ENCODE peak calls at places on chromosomes 1 and 21, in seven cellular contexts. W is tibial nerve, J is thoracic aorta, C is AG09309, T is spleen, K is fibroblast of lung, S is breast epithelium. M is an unnamed sample.
A peak's percentile ranks its signal among the peaks of the same experiment; 100 is the strongest.

GRCh38 chr1:54922040-54922761 is 35.2 kb upstream of the DHCR24 start:
- DNase-seq in W (no peak), J (no peak), C (no peak), T (no peak), K (no peak), S (no peak), M (no peak)

GRCh38 chr1:50774759-50775351 is 185.2 kb downstream of the FAF1 start:
- DNase-seq in W (no peak), J (no peak), C (peak; percentile 33), T (no peak), K (peak; percentile 45), S (no peak), M (peak; percentile 73)

GRCh38 chr1:82269466-82269865 is 468.7 kb downstream of the ADGRL2 start:
- DNase-seq in W (no peak), J (no peak), C (no peak), T (no peak), K (peak; percentile 58), S (peak; percentile 23), M (peak; percentile 47)

GRCh38 chr21:45854702-45855247 is 126.8 kb upstream of the COL6A1 start:
- DNase-seq in W (no peak), J (no peak), C (no peak), T (no peak), K (no peak), S (no peak), M (no peak)

GRCh38 chr1:72937905-72938304 is 655.6 kb upstream of the NEGR1 start:
- DNase-seq in W (no peak), J (no peak), C (no peak), T (no peak), K (no peak), S (no peak), M (no peak)

GRCh38 chr1:1605034-1605591 is 5.2 kb upstream of the FNDC10 start:
- DNase-seq in W (no peak), J (no peak), C (no peak), T (peak; percentile 76), K (no peak), S (no peak), M (no peak)

GRCh38 chr1:1068374-1069060 is 5.6 kb downstream of the RNF223 start:
- DNase-seq in W (no peak), J (no peak), C (no peak), T (peak; percentile 91), K (no peak), S (peak; percentile 56), M (no peak)

GRCh38 chr1:55284856-55285255 is 69.7 kb upstream of the USP24 start:
- DNase-seq in W (no peak), J (no peak), C (no peak), T (no peak), K (peak; percentile 32), S (no peak), M (peak; percentile 72)

GRCh38 chr1:85342177-85342576 is 65.7 kb upstream of the BCL10 start:
- DNase-seq in W (no peak), J (no peak), C (no peak), T (no peak), K (peak; percentile 82), S (no peak), M (peak; percentile 76)

DNA sequence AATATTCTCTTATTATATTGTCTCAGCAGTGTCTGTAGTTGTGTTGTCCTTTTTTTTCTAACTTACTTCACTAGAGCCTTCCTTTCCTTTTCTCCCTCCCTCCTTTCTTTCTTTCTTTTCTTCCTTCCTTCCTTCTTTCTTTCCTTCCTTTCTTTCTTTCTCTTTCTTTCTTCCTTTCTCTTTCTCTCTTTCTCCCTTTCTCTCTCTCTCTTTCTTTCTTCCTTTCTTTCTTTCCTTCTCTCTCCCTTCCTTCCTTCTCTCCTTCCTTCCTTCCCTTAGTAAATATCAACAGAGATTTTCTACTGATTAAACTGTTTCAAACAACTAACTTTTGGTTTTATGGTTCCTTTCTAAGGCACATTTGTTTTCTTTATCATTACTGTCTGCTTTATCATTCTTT is 43.1 kb upstream of the PGBD5 start:
- DNase-seq in W (no peak), J (no peak), C (no peak), T (no peak), K (no peak), S (no peak), M (no peak)
- TF ChIP-seq CTCF in W (no peak), J (no peak), C (no peak), T (no peak), K (no peak), S (no peak), M (no peak)

GRCh38 chr1:160005070-160005469 is 26.7 kb downstream of the PIGM start:
- DNase-seq in W (no peak), J (no peak), C (no peak), T (no peak), K (no peak), S (no peak), M (no peak)

GRCh38 chr1:160004427-160004826 is 27.4 kb downstream of the PIGM start:
- DNase-seq in W (no peak), J (no peak), C (no peak), T (no peak), K (no peak), S (no peak), M (no peak)

GRCh38 chr1:160006312-160006940 is 25.4 kb downstream of the PIGM start:
- DNase-seq in W (peak; percentile 36), J (no peak), C (peak; percentile 25), T (peak; percentile 89), K (peak; percentile 62), S (peak; percentile 58), M (peak; percentile 75)

GRCh38 chr1:160007577-160008200 is 24.1 kb downstream of the PIGM start:
- DNase-seq in W (no peak), J (no peak), C (no peak), T (no peak), K (peak; percentile 15), S (no peak), M (peak; percentile 36)

DNA sequence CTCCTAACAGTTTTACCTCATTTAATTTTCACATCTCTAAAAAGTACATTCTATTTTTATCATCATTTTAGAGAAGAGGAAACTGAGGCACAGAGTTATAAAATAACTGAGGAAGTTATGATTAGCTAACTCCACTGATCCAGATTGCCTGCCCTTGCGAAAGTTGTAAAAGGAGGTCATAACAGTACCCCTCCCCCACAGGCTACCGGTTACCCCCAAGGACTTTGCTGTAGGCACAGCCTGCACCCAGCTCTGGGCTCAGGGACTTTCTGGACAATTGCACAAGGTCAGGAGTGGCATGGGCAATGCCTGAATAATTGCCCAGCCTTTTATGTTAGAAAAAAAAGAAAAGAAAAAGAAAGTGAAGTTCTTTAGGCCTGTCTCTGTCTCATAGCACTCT is 22.7 kb downstream of the PIGM start:
- DNase-seq in W (no peak), J (no peak), C (no peak), T (no peak), K (no peak), S (no peak), M (no peak)
- H3K4me3 ChIP-seq in W (no peak overlapping the region), J (no peak overlapping the region), C (no peak overlapping the region), T (no peak overlapping the region), K (no peak overlapping the region), S (no peak overlapping the region), M (no peak overlapping the region)

GRCh38 chr1:27575861-27576331 is 28.0 kb downstream of the AHDC1 start:
- DNase-seq in W (no peak), J (no peak), C (no peak), T (peak; percentile 87), K (peak; percentile 55), S (no peak), M (peak; percentile 34)
- TF ChIP-seq CTCF in W (no peak), J (no peak), C (no peak), T (no peak), K (no peak), S (no peak), M (no peak)

GRCh38 chr21:38662224-38662568 is 143.5 kb upstream of the ETS2 start:
- DNase-seq in W (no peak), J (no peak), C (no peak), T (no peak), K (no peak), S (no peak), M (no peak)
- H3K4me3 ChIP-seq in W (no peak overlapping the region), J (peak overlapping the region; percentile 87), C (no peak overlapping the region), T (no peak overlapping the region), K (no peak overlapping the region), S (no peak overlapping the region), M (no peak overlapping the region)

GRCh38 chr1:158509471-158510161 is 37.6 kb downstream of the OR10R2 start:
- DNase-seq in W (no peak), J (no peak), C (no peak), T (no peak), K (no peak), S (no peak), M (peak; percentile 5)

GRCh38 chr1:158507511-158507910 is 35.5 kb downstream of the OR10R2 start:
- DNase-seq in W (no peak), J (no peak), C (no peak), T (no peak), K (no peak), S (no peak), M (no peak)

DNA sequence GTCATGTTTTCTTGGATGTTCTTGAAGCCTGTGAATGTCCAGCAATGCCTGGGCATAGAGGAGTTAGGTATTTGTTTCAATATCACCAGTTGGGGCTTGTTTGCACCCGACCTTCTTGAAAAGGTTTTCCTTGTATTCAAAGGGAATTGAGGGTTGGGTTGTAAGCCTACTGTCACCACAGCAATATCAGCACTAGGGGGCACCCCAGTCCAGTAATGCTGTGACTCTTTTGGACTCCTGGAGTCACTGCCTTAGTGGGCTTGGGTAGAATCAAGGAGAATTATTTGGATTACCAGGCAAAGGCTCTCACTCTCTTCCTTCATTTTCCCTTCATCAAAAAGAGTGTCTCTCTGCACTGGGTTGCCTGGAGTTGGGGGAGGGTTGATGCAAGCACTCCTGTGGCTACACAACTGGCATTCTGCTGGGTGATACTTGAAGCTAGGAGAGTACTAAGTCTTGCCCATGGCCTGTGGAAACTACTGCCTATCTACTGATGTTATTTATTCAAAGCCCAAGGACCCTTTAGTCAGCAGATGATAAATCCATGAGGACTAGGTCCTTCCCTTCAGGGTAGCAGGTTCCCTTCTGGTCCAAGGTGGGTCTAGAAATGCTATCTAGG is 34.5 kb downstream of the OR10R2 start:
- DNase-seq in W (no peak), J (no peak), C (no peak), T (no peak), K (no peak), S (no peak), M (peak; percentile 35)
- TF ChIP-seq CTCF in W (no peak), J (peak; percentile 23), C (peak; percentile 35), T (peak; percentile 48), K (peak; percentile 15), S (no peak), M (peak; percentile 39)

DNA sequence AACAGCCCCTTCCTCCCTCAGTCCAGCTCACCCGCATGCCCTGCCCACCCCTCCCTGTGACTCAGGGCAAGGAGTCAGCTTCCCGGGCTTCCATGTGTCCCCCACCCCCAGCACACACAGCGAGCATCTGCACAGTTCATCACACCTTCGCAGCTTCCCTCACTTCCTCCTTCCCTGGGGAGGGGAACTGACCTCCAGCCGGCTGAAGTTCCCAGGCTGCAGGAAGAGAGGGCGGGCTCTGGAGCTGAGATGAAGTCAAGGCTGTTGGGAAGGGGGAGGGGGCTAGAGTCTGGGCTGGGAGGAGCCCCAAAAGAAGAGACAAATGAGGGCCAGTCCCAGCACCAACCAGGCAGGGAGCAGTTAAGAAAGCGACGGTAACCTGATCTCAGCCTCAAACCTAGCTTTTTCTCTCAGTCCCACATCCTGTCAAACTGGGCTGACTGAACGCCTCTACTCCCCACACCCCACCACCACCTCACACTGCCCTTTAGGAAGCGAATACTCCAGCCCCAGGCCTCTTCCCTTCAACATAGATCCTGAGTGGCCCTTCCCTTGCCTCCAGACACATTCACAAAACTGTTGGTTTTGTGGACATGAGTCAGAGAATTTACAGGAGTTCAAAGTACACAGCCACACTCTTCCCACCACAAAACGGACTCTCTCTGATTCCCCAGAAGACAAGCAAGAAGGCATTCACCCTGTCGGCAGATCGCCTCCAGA is 1.9 kb downstream of the RHOC start:
- DNase-seq in W (peak; percentile 85), J (peak; percentile 84), C (peak; percentile 82), T (peak; percentile 89), K (peak; percentile 96), S (peak; percentile 93), M (peak; percentile 98)
- H3K4me3 ChIP-seq in W (peak overlapping the region; percentile 96), J (peak overlapping the region; percentile 92), C (peak overlapping the region; percentile 97), T (peak overlapping the region; percentile 92), K (peak overlapping the region; percentile 97), S (peak overlapping the region; percentile 100), M (peak overlapping the region; percentile 96)

M was measured in cardiac fibroblast.